ENCODE peak calls at places on chromosomes 16 and 17, in eight cellular contexts. S is tibial artery; F is Panc1; Y is heart right ventricle; U is CD8-positive, alpha-beta memory T cell; P is Peyer's patch; L is lower lobe of right lung; N is sigmoid colon. Z is an unnamed sample. For H3K27me3 and H3K4me1, the result is how much of the 10 kb centered on the place peaks cover.

GRCh38 chr17:38421871-38422819 is 6.1 kb upstream of the ARHGAP23 start:
- DNase-seq in S (no peak), F (no peak), L (no peak), P (no peak), N (peak), U (no peak), Y (no peak), Z (no peak)

GRCh38 chr16:19294156-19294649 is 8.7 kb downstream of the CLEC19A start:
- DNase-seq in P (peak), U (no peak), L (peak), N (peak), S (peak), Y (peak), F (no peak), Z (no peak)

GRCh38 chr17:81514735-81515529 is 2.3 kb upstream of the ACTG1 start:
- DNase-seq in U (peak), F (no peak), N (peak), S (peak), P (peak), L (peak), Y (peak), Z (peak)

GRCh38 chr16:76114681-76115080 is 162.5 kb upstream of the CNTNAP4 start:
- DNase-seq in S (no peak), F (no peak), Y (no peak), P (no peak), L (no peak), U (no peak), N (no peak), Z (no peak)

GRCh38 chr16:81608515-81609209 is 164.1 kb downstream of the CMIP start:
- DNase-seq in L (no peak), Y (no peak), F (no peak), S (no peak), N (no peak), P (peak), U (no peak), Z (no peak)

GRCh38 chr17:13568746-13569739 is 32.7 kb downstream of the HS3ST3A1 start:
- DNase-seq in S (no peak), P (no peak), L (no peak), F (no peak), N (no peak), Y (no peak), U (no peak), Z (no peak)

GRCh38 chr17:69608808-69609494 is 194.5 kb downstream of the MAP2K6 start:
- DNase-seq in S (peak), Y (no peak), U (no peak), P (no peak), F (no peak), N (no peak), L (no peak), Z (no peak)

GRCh38 chr16:66996324-66996982 is 8.1 kb downstream of the CES4A start:
- DNase-seq in Y (no peak), F (no peak), N (peak), L (no peak), U (no peak), P (no peak), S (peak), Z (no peak)

GRCh38 chr16:4674926-4675530 is 18.3 kb upstream of the NUDT16L1 start:
- DNase-seq in S (no peak), U (no peak), P (no peak), F (no peak), N (no peak), Y (no peak), L (no peak), Z (no peak)

DNA sequence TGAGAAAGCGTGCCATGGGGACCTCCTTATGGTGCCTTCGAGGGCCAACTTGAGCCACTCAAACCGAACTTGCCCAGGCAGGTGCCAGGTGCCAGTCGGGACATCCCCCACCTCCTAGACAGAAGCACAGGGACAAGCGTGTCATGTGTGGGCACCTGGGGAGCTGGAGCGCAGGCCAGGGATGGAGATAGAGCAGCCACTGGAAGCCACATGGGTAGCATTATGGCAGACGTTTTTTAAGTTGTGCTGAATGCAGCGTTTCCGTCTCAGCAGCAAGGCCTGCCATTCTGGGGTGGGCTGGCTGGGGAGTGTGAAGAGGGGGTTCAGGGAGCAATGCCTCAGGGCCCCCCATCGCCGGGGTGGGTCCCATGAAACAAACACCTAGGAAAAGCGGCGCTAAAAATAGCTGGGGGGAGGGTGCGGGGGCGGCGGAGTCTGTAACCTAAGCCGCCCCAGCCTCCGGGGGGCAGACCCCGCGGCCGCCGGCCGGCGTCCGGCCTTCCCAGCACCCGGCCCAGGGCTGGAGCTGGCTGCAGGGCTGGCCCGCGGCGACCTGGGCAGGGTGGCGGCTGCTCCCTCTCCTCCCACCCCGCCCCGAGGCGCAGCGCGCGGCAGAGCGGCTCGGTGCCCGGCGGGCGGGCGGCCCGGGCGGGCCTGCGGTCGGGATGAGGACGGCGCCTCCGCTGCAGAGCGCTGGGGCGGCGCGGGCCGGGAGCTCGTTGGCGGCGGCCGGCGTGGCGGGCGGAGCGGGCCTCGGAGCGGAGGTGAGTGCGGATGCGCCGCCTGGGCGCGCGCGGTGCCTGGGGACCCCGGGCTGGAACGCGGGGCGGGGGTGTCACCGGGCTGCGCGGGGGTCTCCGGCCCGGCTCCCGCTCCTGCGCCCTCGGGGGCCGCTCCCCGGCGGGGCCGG is at the start of gene ZNF469:
- DNase-seq in F (no peak), L (peak), U (no peak), Y (no peak), P (no peak), N (peak), S (peak), Z (no peak)
- H3K27me3 ChIP-seq in F (under half), L (under half), U (under half), Y (under half), P (under half), N (under half), S (under half), Z (under half)

GRCh38 chr16:58459344-58460218 is 40.4 kb upstream of the NDRG4 start:
- DNase-seq in S (no peak), N (no peak), U (no peak), L (no peak), P (no peak), Y (no peak), F (peak), Z (no peak)
- H3K4me1 ChIP-seq in S (under half), N (under half), U (under half), L (under half), P (under half), Y (under half), F (under half), Z (under half)

DNA sequence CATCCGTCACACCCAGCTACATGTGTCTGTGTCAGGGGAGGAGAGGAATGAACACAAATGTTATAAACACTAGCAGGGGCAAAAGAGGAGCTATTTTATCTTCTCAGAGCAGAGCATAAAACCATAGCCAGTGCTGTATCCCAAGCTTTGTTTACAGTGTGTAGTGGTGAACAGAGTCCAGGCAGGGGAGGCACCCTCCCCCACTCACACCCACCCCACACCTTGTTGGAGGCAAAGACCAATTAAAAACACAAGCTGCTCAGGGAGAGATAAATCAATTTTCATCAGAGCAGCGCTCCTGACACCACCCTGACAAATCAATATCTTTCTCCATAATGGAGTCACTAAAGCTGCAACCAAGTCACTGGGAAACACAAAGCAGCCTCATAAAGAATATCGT is 132.6 kb upstream of the CCL2 start:
- DNase-seq in F (no peak), U (no peak), P (no peak), Y (no peak), L (no peak), N (no peak), S (no peak), Z (no peak)
- H3K27me3 ChIP-seq in F (under half), U (under half), P (under half), Y (under half), L (under half), N (under half), S (under half), Z (under half)

GRCh38 chr16:57196276-57196675 is 10.1 kb downstream of the RSPRY1 start:
- DNase-seq in F (no peak), N (no peak), P (no peak), S (no peak), L (no peak), U (no peak), Y (no peak), Z (no peak)
- H3K4me1 ChIP-seq in F (under half), N (half or more), P (under half), S (under half), L (under half), U (under half), Y (half or more), Z (under half)

DNA sequence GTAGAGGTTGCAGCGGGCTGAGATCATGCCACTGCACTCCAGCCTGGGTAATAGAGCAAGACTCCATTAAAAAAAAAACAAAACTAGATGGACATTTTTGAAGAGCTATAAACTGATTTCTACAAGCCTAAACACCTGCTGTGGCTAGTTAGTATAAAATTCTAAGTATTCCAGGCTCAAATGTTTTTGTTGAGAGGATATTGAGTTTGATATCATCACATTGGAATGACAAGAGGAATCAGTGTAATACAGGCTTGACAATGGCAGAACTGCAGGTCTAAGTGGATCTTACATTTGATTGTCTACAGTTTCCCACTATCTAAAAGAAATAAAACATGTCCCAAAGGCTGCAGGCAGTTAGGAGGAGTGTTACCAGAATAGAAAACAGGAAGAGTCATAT is 23.9 kb upstream of the DLX3 start:
- DNase-seq in P (no peak), L (no peak), S (no peak), Y (no peak), N (no peak), U (no peak), F (no peak), Z (no peak)
- H3K27me3 ChIP-seq in P (under half), L (under half), S (under half), Y (under half), N (under half), U (under half), F (under half), Z (under half)

Z was measured in HAP-1.